ENCODE peak calls at places on chromosomes 4 and X, in eight cellular contexts. One of them, this sample, is unnamed.

GRCh38 chr4:185524888-185525863 is 10.1 kb downstream of the PDLIM3 start:
- DNase-seq in SJSA1: no peak
- DNase-seq in spleen: no peak
- DNase-seq in WERI-Rb-1: peak
- DNase-seq in mammary epithelial cell: no peak
- DNase-seq in left ventricle myocardium inferior: no peak
- DNase-seq in body of pancreas: no peak
- DNase-seq in tibial artery: no peak
- DNase-seq in this sample: no peak

GRCh38 chrX:154487518-154488290 is 1.3 kb upstream of the UBL4A start:
- DNase-seq in tibial artery: no peak
- DNase-seq in body of pancreas: no peak
- DNase-seq in spleen: peak
- DNase-seq in SJSA1: no peak
- DNase-seq in WERI-Rb-1: no peak
- DNase-seq in mammary epithelial cell: no peak
- DNase-seq in left ventricle myocardium inferior: no peak
- DNase-seq in this sample: no peak

GRCh38 chr4:156941940-156942548 is 29.6 kb downstream of the PDGFC start:
- DNase-seq in WERI-Rb-1: peak
- DNase-seq in mammary epithelial cell: peak
- DNase-seq in left ventricle myocardium inferior: no peak
- DNase-seq in body of pancreas: peak
- DNase-seq in spleen: no peak
- DNase-seq in tibial artery: peak
- DNase-seq in SJSA1: peak
- DNase-seq in this sample: peak

GRCh38 chrX:19909761-19910160 is 22.4 kb upstream of the SH3KBP1 start:
- DNase-seq in mammary epithelial cell: no peak
- DNase-seq in WERI-Rb-1: no peak
- DNase-seq in spleen: no peak
- DNase-seq in SJSA1: no peak
- DNase-seq in tibial artery: no peak
- DNase-seq in left ventricle myocardium inferior: no peak
- DNase-seq in body of pancreas: no peak
- DNase-seq in this sample: no peak

GRCh38 chr4:86529450-86529849 is 64.7 kb upstream of the PTPN13 start:
- DNase-seq in body of pancreas: no peak
- DNase-seq in WERI-Rb-1: no peak
- DNase-seq in tibial artery: no peak
- DNase-seq in mammary epithelial cell: no peak
- DNase-seq in left ventricle myocardium inferior: no peak
- DNase-seq in SJSA1: no peak
- DNase-seq in spleen: no peak
- DNase-seq in this sample: no peak

GRCh38 chr4:109472343-109472761 is 38.7 kb downstream of the SEC24B start:
- DNase-seq in spleen: no peak
- DNase-seq in mammary epithelial cell: peak
- DNase-seq in WERI-Rb-1: no peak
- DNase-seq in tibial artery: no peak
- DNase-seq in left ventricle myocardium inferior: no peak
- DNase-seq in body of pancreas: no peak
- DNase-seq in SJSA1: no peak
- DNase-seq in this sample: peak

GRCh38 chr4:185142911-185143595 is at the start of gene SLC25A4:
- DNase-seq in SJSA1: peak
- DNase-seq in spleen: peak
- DNase-seq in body of pancreas: peak
- DNase-seq in left ventricle myocardium inferior: peak
- DNase-seq in WERI-Rb-1: peak
- DNase-seq in mammary epithelial cell: peak
- DNase-seq in tibial artery: peak
- DNase-seq in this sample: peak

GRCh38 chrX:118315529-118315928 is 30.4 kb upstream of the WDR44 start:
- DNase-seq in left ventricle myocardium inferior: no peak
- DNase-seq in WERI-Rb-1: no peak
- DNase-seq in mammary epithelial cell: peak
- DNase-seq in tibial artery: no peak
- DNase-seq in spleen: no peak
- DNase-seq in body of pancreas: no peak
- DNase-seq in SJSA1: no peak
- DNase-seq in this sample: no peak

GRCh38 chrX:151789179-151789800 is 54.7 kb downstream of the CNGA2 start:
- DNase-seq in tibial artery: peak
- DNase-seq in body of pancreas: peak
- DNase-seq in spleen: no peak
- DNase-seq in mammary epithelial cell: peak
- DNase-seq in WERI-Rb-1: no peak
- DNase-seq in SJSA1: peak
- DNase-seq in left ventricle myocardium inferior: peak
- DNase-seq in this sample: peak

GRCh38 chrX:6029014-6029413 is 199.7 kb downstream of the NLGN4X start:
- DNase-seq in spleen: no peak
- DNase-seq in left ventricle myocardium inferior: no peak
- DNase-seq in WERI-Rb-1: no peak
- DNase-seq in mammary epithelial cell: no peak
- DNase-seq in SJSA1: no peak
- DNase-seq in body of pancreas: no peak
- DNase-seq in tibial artery: no peak
- DNase-seq in this sample: no peak

GRCh38 chrX:349196-349595 is 30.6 kb upstream of the GTPBP6 start:
- DNase-seq in WERI-Rb-1: no peak
- DNase-seq in mammary epithelial cell: no peak
- DNase-seq in left ventricle myocardium inferior: peak
- DNase-seq in spleen: peak
- DNase-seq in tibial artery: no peak
- DNase-seq in body of pancreas: no peak
- DNase-seq in SJSA1: no peak
- DNase-seq in this sample: no peak

GRCh38 chr4:175511861-175512260 is 300.2 kb downstream of the GPM6A start:
- DNase-seq in mammary epithelial cell: no peak
- DNase-seq in body of pancreas: no peak
- DNase-seq in tibial artery: no peak
- DNase-seq in left ventricle myocardium inferior: no peak
- DNase-seq in spleen: no peak
- DNase-seq in WERI-Rb-1: no peak
- DNase-seq in SJSA1: no peak
- DNase-seq in this sample: no peak

GRCh38 chr4:103374773-103375172 is 176.6 kb upstream of the CENPE start:
- DNase-seq in WERI-Rb-1: no peak
- DNase-seq in mammary epithelial cell: no peak
- DNase-seq in left ventricle myocardium inferior: no peak
- DNase-seq in spleen: no peak
- DNase-seq in SJSA1: no peak
- DNase-seq in body of pancreas: no peak
- DNase-seq in tibial artery: no peak
- DNase-seq in this sample: no peak

DNA sequence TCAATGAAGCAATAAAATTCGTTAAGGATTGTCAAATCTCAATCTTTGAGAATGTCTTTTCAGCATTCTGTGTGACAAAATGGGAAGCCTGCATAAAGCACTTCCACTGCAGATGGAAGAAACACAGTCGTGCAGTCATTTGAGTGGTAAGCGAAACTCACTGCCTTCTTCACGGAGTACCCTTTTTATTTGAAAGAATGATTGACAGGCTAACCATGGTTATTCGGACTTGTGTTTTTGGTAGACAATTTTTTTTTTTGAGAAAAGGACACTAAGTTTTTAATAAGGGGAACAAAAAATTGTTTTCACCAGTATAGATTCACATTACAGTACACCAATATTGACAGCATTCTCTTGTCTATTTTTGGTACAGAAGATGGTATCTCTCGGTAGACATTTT is 86.9 kb upstream of the MSX1 start:
- DNase-seq in SJSA1: no peak
- DNase-seq in mammary epithelial cell: no peak
- DNase-seq in tibial artery: no peak
- DNase-seq in WERI-Rb-1: no peak
- DNase-seq in left ventricle myocardium inferior: no peak
- DNase-seq in body of pancreas: no peak
- DNase-seq in spleen: no peak
- DNase-seq in this sample: no peak
- H3K27ac ChIP-seq in SJSA1: no peak
- H3K27ac ChIP-seq in mammary epithelial cell: no peak
- H3K27ac ChIP-seq in tibial artery: no peak
- H3K27ac ChIP-seq in WERI-Rb-1: no peak
- H3K27ac ChIP-seq in left ventricle myocardium inferior: no peak
- H3K27ac ChIP-seq in body of pancreas: no peak
- H3K27ac ChIP-seq in spleen: no peak
- H3K27ac ChIP-seq in this sample: no peak

GRCh38 chr4:80461412-80461811 is 125.9 kb downstream of the CFAP299 start:
- DNase-seq in spleen: no peak
- DNase-seq in tibial artery: no peak
- DNase-seq in left ventricle myocardium inferior: no peak
- DNase-seq in mammary epithelial cell: peak
- DNase-seq in body of pancreas: no peak
- DNase-seq in WERI-Rb-1: no peak
- DNase-seq in SJSA1: no peak
- DNase-seq in this sample: no peak

GRCh38 chr4:80459918-80460473 is 124.5 kb downstream of the CFAP299 start:
- DNase-seq in mammary epithelial cell: no peak
- DNase-seq in spleen: no peak
- DNase-seq in SJSA1: no peak
- DNase-seq in body of pancreas: no peak
- DNase-seq in WERI-Rb-1: no peak
- DNase-seq in tibial artery: no peak
- DNase-seq in left ventricle myocardium inferior: no peak
- DNase-seq in this sample: no peak

GRCh38 chr4:80463509-80463908 is 128.0 kb downstream of the CFAP299 start:
- DNase-seq in SJSA1: no peak
- DNase-seq in spleen: no peak
- DNase-seq in body of pancreas: no peak
- DNase-seq in tibial artery: no peak
- DNase-seq in mammary epithelial cell: no peak
- DNase-seq in WERI-Rb-1: no peak
- DNase-seq in left ventricle myocardium inferior: no peak
- DNase-seq in this sample: no peak

GRCh38 chr4:80465238-80465637 is 129.7 kb downstream of the CFAP299 start:
- DNase-seq in SJSA1: no peak
- DNase-seq in left ventricle myocardium inferior: no peak
- DNase-seq in WERI-Rb-1: no peak
- DNase-seq in tibial artery: no peak
- DNase-seq in body of pancreas: no peak
- DNase-seq in spleen: no peak
- DNase-seq in mammary epithelial cell: no peak
- DNase-seq in this sample: no peak

GRCh38 chr4:80462537-80463207 is 127.1 kb downstream of the CFAP299 start:
- DNase-seq in WERI-Rb-1: no peak
- DNase-seq in left ventricle myocardium inferior: no peak
- DNase-seq in spleen: no peak
- DNase-seq in SJSA1: no peak
- DNase-seq in body of pancreas: no peak
- DNase-seq in tibial artery: no peak
- DNase-seq in mammary epithelial cell: no peak
- DNase-seq in this sample: no peak
- H3K4me3 ChIP-seq in WERI-Rb-1: no peak
- H3K4me3 ChIP-seq in left ventricle myocardium inferior: no peak
- H3K4me3 ChIP-seq in spleen: no peak
- H3K4me3 ChIP-seq in SJSA1: peak
- H3K4me3 ChIP-seq in body of pancreas: no peak
- H3K4me3 ChIP-seq in tibial artery: no peak
- H3K4me3 ChIP-seq in mammary epithelial cell: no peak
- H3K4me3 ChIP-seq in this sample: no peak

DNA sequence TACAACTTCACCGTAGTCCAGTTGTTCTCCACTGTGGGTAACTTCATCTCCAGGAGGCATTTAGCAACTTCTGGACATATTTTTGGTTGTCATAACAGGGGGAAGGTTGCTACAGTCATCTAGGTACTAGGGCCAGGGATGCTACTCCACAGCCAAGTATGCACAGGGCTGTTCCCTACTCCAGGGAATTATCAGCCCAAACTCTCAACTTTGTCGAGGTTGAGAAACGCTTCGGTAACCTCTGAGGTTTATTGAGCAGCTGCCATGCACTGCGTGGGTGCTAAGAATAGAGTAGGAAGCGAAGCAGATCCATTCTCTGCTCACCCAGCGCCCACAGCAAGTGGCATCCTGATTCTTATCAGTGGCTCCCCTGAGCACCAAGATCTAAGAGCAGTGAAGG is 8.2 kb downstream of the FGFBP1 start:
- DNase-seq in tibial artery: no peak
- DNase-seq in mammary epithelial cell: no peak
- DNase-seq in left ventricle myocardium inferior: no peak
- DNase-seq in WERI-Rb-1: no peak
- DNase-seq in body of pancreas: no peak
- DNase-seq in spleen: no peak
- DNase-seq in SJSA1: no peak
- DNase-seq in this sample: no peak
- H3K27ac ChIP-seq in tibial artery: no peak
- H3K27ac ChIP-seq in mammary epithelial cell: no peak
- H3K27ac ChIP-seq in left ventricle myocardium inferior: no peak
- H3K27ac ChIP-seq in WERI-Rb-1: no peak
- H3K27ac ChIP-seq in body of pancreas: no peak
- H3K27ac ChIP-seq in spleen: no peak
- H3K27ac ChIP-seq in SJSA1: no peak
- H3K27ac ChIP-seq in this sample: no peak

GRCh38 chr4:62170235-62170634 is 970.1 kb downstream of the ADGRL3 start:
- DNase-seq in body of pancreas: no peak
- DNase-seq in mammary epithelial cell: no peak
- DNase-seq in left ventricle myocardium inferior: no peak
- DNase-seq in tibial artery: no peak
- DNase-seq in SJSA1: no peak
- DNase-seq in spleen: no peak
- DNase-seq in WERI-Rb-1: no peak
- DNase-seq in this sample: no peak
- H3K4me3 ChIP-seq in body of pancreas: no peak
- H3K4me3 ChIP-seq in mammary epithelial cell: no peak
- H3K4me3 ChIP-seq in left ventricle myocardium inferior: no peak
- H3K4me3 ChIP-seq in tibial artery: no peak
- H3K4me3 ChIP-seq in SJSA1: no peak
- H3K4me3 ChIP-seq in spleen: no peak
- H3K4me3 ChIP-seq in WERI-Rb-1: no peak
- H3K4me3 ChIP-seq in this sample: no peak

GRCh38 chrX:70026851-70027200 is 22.9 kb downstream of the AWAT2 start:
- DNase-seq in body of pancreas: no peak
- DNase-seq in spleen: no peak
- DNase-seq in left ventricle myocardium inferior: no peak
- DNase-seq in WERI-Rb-1: no peak
- DNase-seq in mammary epithelial cell: no peak
- DNase-seq in tibial artery: no peak
- DNase-seq in SJSA1: no peak
- DNase-seq in this sample: no peak

GRCh38 chrX:70032797-70033196 is 16.9 kb downstream of the AWAT2 start:
- DNase-seq in SJSA1: no peak
- DNase-seq in body of pancreas: no peak
- DNase-seq in WERI-Rb-1: no peak
- DNase-seq in spleen: no peak
- DNase-seq in mammary epithelial cell: no peak
- DNase-seq in tibial artery: no peak
- DNase-seq in left ventricle myocardium inferior: no peak
- DNase-seq in this sample: no peak

GRCh38 chrX:70030242-70030823 is 19.4 kb downstream of the AWAT2 start:
- DNase-seq in tibial artery: no peak
- DNase-seq in left ventricle myocardium inferior: no peak
- DNase-seq in spleen: peak
- DNase-seq in body of pancreas: peak
- DNase-seq in WERI-Rb-1: peak
- DNase-seq in SJSA1: no peak
- DNase-seq in mammary epithelial cell: peak
- DNase-seq in this sample: peak

GRCh38 chrX:70026112-70026850 is 23.5 kb downstream of the AWAT2 start:
- DNase-seq in spleen: no peak
- DNase-seq in tibial artery: no peak
- DNase-seq in body of pancreas: no peak
- DNase-seq in SJSA1: no peak
- DNase-seq in left ventricle myocardium inferior: no peak
- DNase-seq in mammary epithelial cell: peak
- DNase-seq in WERI-Rb-1: no peak
- DNase-seq in this sample: no peak

GRCh38 chrX:70029790-70030189 is 19.9 kb downstream of the AWAT2 start:
- DNase-seq in spleen: peak
- DNase-seq in WERI-Rb-1: peak
- DNase-seq in body of pancreas: no peak
- DNase-seq in tibial artery: no peak
- DNase-seq in left ventricle myocardium inferior: no peak
- DNase-seq in SJSA1: no peak
- DNase-seq in mammary epithelial cell: no peak
- DNase-seq in this sample: no peak
- H3K27ac ChIP-seq in spleen: no peak
- H3K27ac ChIP-seq in WERI-Rb-1: peak
- H3K27ac ChIP-seq in body of pancreas: no peak
- H3K27ac ChIP-seq in tibial artery: no peak
- H3K27ac ChIP-seq in left ventricle myocardium inferior: no peak
- H3K27ac ChIP-seq in SJSA1: no peak
- H3K27ac ChIP-seq in mammary epithelial cell: no peak
- H3K27ac ChIP-seq in this sample: no peak